ENCODE peak calls at places on chromosomes 5 and 9, in four cellular contexts. J is spleen, W is A549, V is GM23248. S is an unnamed sample. For H3K4me1, the result is how much of the 10 kb centered on the place peaks cover.

GRCh38 chr5:167743685-167744084 is 547.8 kb upstream of the WWC1 start:
- DNase-seq in J (no peak), W (no peak), V (peak), S (no peak)

GRCh38 chr9:20640331-20641187 is 18.3 kb upstream of the MLLT3 start:
- DNase-seq in J (peak), W (no peak), V (peak), S (peak)

GRCh38 chr5:1178529-1179382 is 22.6 kb upstream of the SLC6A19 start:
- DNase-seq in J (no peak), W (no peak), V (no peak), S (peak)

GRCh38 chr5:150517272-150518152 is 9.6 kb downstream of the NDST1 start:
- DNase-seq in J (no peak), W (peak), V (peak), S (peak)

GRCh38 chr5:125484272-125485002 is 738.0 kb upstream of the ZNF608 start:
- DNase-seq in J (no peak), W (peak), V (peak), S (peak)

GRCh38 chr5:56358703-56359428 is 125.7 kb upstream of the ANKRD55 start:
- DNase-seq in J (no peak), W (peak), V (peak), S (no peak)

GRCh38 chr9:75891277-75892167 is 1.0 kb downstream of the PCSK5 start:
- DNase-seq in J (peak), W (peak), V (peak), S (peak)

GRCh38 chr5:39755452-39755851 is 330.7 kb upstream of the DAB2 start:
- DNase-seq in J (no peak), W (peak), V (peak), S (no peak)

GRCh38 chr9:107705521-107705920 is 216.0 kb upstream of the KLF4 start:
- DNase-seq in J (no peak), W (no peak), V (no peak), S (no peak)

GRCh38 chr5:156835905-156836304 is 14.2 kb upstream of the PPP1R2B start:
- DNase-seq in J (no peak), W (peak), V (peak), S (no peak)

GRCh38 chr5:172583931-172584511 is 57.0 kb upstream of the NEURL1B start:
- DNase-seq in J (peak), W (no peak), V (no peak), S (no peak)

GRCh38 chr5:14491505-14491904 is 90.1 kb upstream of the OTULINL start:
- DNase-seq in J (no peak), W (no peak), V (peak), S (no peak)

GRCh38 chr5:141877478-141878185 is 578 bp downstream of the PCDH1 start:
- DNase-seq in J (peak), W (no peak), V (peak), S (peak)

GRCh38 chr9:135951889-135952663 is 9.1 kb downstream of the UBAC1 start:
- DNase-seq in J (no peak), W (no peak), V (no peak), S (no peak)

GRCh38 chr5:10581867-10582511 is 18.1 kb downstream of the ANKRD33B start:
- DNase-seq in J (peak), W (no peak), V (peak), S (no peak)

GRCh38 chr9:111039203-111039907 is 1.1 kb upstream of the LPAR1 start:
- DNase-seq in J (peak), W (no peak), V (no peak), S (no peak)
- H3K27ac ChIP-seq in J (no peak), W (peak), V (peak), S (no peak)

GRCh38 chr9:68781866-68782265 is 76.8 kb downstream of the PIP5K1B start:
- DNase-seq in J (no peak), W (no peak), V (no peak), S (no peak)
- H3K4me3 ChIP-seq in J (no peak), W (no peak), V (peak), S (no peak)

GRCh38 chr5:179615203-179615602 is 8.3 kb downstream of the HNRNPH1 start:
- DNase-seq in J (no peak), W (no peak), V (no peak), S (no peak)

GRCh38 chr5:179616002-179616594 is 7.4 kb downstream of the HNRNPH1 start:
- DNase-seq in J (peak), W (no peak), V (no peak), S (no peak)

GRCh38 chr5:179612577-179613459 is 10.7 kb downstream of the HNRNPH1 start:
- DNase-seq in J (peak), W (no peak), V (no peak), S (no peak)

GRCh38 chr5:179613460-179614071 is 9.9 kb downstream of the HNRNPH1 start:
- DNase-seq in J (peak), W (no peak), V (no peak), S (no peak)

DNA sequence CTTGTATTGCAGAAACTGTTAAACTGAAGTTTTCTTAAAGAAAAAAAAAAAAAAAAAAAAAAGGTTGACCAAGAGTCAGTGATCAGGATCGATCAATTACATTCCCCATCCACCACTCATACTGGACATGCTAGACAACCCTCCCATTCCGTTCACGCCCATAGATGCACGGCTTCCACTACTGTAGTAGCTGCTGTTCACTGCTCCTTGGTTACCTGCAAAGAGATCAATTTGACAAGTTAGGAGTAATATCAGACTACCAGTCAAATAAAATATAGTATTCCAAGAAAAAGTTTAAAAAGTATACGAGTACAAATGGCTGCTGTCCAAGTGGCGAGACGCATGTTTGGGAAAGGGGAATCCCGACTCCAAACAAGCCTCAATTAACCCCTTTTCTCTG is 8.7 kb downstream of the HNRNPH1 start:
- DNase-seq in J (peak), W (no peak), V (no peak), S (peak)
- H3K4me1 ChIP-seq in J (half or more), W (half or more), V (under half), S (under half)

GRCh38 chr9:124437086-124437485 is 13.2 kb upstream of the ADGRD2 start:
- DNase-seq in J (peak), W (no peak), V (no peak), S (no peak)

GRCh38 chr9:124438091-124438490 is 12.2 kb upstream of the ADGRD2 start:
- DNase-seq in J (peak), W (no peak), V (no peak), S (no peak)

GRCh38 chr9:124439086-124439485 is 11.2 kb upstream of the ADGRD2 start:
- DNase-seq in J (peak), W (no peak), V (no peak), S (no peak)

GRCh38 chr9:124439661-124440243 is 10.5 kb upstream of the ADGRD2 start:
- DNase-seq in J (peak), W (no peak), V (no peak), S (no peak)

DNA sequence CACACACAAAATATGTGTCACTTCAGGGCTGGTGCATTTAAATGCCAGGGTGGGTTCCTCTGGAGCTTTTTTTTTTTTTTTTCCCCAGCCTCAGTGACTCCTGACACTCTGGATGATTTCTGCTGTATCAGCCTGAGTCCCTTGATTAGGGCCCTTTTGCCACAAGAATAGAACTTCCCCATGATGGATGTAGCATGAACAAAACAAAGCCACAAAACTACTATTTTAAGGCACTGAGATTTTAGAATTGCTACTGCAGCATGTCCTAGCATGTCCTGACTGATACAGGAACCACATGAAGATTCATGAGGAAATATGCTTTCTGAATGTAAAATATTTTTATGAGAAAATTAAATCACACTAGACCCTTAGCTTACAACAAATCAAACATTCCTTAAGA is 13.9 kb upstream of the ADGRD2 start:
- DNase-seq in J (no peak), W (no peak), V (no peak), S (no peak)
- H3K27ac ChIP-seq in J (no peak), W (no peak), V (no peak), S (no peak)

DNA sequence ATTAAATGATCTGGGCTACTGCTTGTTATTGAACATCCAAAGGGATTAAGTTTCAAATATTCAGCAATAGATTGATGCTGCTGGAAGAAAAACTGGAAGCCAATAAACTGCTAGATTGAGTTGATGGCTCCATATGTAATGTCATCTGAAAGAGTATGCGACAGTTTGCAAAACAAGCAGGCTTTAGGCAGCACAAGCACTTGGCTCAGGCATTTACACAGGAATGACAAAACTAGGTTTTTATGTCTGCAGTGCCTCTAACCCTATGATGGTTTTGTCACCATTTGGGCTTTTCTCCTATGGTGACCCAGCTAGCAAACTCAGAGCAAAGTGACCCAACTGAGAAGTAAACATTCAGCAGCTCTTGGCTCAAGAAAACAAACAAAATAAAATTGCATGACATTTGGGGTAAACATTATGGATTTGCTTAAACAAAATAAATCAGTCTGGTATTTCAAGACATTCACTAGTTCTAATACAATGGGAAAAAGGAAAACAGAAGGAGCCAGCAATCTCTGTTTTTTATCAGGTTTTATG is 978.5 kb downstream of the DTWD2 start:
- DNase-seq in J (no peak), W (no peak), V (no peak), S (no peak)
- H3K4me3 ChIP-seq in J (no peak), W (no peak), V (no peak), S (no peak)

DNA sequence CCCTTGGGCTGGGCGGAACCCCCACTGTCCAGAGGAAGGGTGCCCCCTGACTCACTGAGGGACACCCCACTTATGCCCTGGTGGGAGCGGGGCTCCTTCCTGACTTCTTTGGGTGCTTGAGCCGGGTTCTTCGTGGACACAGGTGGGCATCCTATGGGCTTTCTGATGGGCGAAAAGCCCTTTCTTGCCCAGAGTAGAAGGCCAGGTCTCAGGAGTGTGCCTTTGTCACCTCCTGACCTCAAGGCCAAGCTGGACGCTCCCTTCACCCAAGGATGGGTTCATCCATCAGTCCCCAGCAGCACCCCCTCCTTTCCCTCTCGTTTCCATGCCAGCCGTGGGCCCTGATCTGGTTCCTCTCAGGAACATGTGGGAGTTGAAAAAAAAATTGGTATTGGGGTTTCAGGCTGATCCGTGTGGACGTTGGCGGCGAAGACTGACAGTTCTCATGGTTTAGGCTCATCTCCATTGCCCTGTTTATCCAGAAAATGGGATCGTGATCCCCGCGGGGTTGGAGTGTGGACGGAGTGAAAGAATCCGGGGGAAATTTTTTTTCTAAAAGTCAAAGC is 707 bp downstream of the SLC25A25 start:
- DNase-seq in J (peak), W (no peak), V (peak), S (peak)
- H3K4me1 ChIP-seq in J (half or more), W (under half), V (under half), S (under half)

DNA sequence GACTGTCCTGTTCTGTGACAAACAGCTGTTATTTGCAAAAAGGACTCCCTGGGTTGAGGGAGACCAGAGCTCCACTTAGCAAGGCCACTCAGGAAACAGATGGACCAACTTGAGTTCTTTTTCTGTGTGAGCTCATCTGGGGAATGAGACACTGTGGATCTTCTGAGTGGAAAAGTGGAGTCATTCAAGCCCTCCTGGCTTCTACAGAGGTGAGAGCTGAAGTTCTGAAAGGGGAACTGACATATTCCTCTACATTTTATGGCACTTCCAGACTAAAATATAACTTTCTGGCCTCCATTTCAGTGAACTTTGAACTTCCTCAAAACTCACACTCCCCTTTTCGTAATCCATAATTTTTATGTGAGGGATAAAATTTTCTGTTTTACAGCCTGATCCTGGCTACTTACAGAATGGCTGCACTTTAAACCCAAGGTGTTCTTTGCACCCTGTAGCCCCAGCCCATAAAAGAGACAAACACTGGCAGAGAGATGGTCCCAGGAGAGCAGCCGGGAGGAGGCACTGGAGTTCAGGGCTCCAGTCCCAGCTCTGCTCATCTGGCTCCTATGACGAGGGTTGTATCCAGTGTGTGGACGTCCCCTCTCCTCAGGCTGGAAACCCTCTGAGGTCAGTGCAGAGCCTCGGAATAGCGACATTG is 10.8 kb downstream of the SPAAR start:
- DNase-seq in J (no peak), W (no peak), V (peak), S (no peak)
- H3K27ac ChIP-seq in J (no peak), W (no peak), V (peak), S (no peak)

GRCh38 chr9:124014355-124015026 is 2.9 kb downstream of the LHX2 start:
- DNase-seq in J (peak), W (no peak), V (no peak), S (no peak)

GRCh38 chr9:124011460-124012301 is at the start of gene LHX2:
- DNase-seq in J (peak), W (peak), V (peak), S (no peak)

GRCh38 chr9:124012368-124013262 is 1.0 kb downstream of the LHX2 start:
- DNase-seq in J (peak), W (no peak), V (no peak), S (no peak)

GRCh38 chr9:124015091-124015660 is 3.6 kb downstream of the LHX2 start:
- DNase-seq in J (peak), W (no peak), V (no peak), S (peak)

DNA sequence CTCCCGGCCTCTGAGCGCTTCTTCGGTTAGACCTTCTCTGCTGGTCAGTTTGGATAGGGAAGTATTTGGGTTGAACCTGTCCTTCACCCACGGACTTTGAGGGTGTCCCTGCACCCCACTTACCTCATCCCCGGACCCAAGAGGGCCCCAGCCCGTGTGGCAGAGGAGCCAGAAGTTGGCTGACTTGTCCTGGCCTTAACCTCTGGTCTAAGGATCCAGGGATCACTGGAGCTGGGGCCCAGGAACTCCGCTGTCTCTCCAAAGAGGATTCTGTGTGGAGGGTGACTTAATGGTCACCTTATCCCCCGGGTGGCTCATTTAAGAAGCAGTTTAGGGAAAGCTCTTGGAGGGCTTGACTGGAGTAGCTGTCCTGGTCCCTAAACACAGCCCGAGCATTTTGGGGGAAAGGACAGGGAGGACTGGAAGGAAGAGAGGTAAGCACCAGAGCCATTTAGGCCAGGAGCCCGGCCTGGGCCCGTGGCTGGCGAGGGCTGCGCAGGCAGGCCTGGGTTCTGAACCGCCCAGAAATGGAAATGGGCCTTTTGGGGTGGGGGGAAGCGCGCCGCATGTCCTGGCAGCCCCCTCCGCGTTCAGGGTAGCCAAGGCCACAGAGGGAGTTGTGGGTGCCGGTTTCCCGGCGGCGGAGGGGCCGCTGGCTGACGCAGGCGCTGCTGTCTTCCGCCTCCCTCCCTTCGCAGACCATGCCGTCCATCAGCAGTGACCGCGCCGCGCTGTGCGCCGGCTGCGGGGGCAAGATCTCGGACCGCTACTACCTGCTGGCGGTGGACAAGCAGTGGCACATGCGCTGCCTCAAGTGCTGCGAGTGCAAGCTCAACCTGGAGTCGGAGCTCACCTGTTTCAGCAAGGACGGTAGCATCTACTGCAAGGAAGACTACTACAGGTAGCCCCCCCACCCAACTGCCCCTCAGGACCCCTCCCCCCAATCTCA is 2.0 kb downstream of the LHX2 start:
- DNase-seq in J (peak), W (no peak), V (no peak), S (peak)
- H3K4me3 ChIP-seq in J (no peak), W (no peak), V (no peak), S (no peak)